ENCODE peak calls at places on chromosomes 16 and 17, in ten cellular contexts. J, R, U, E, C, Q, X, P, S and I are unnamed samples.

GRCh38 chr16:81522141-81522701 is 77.6 kb downstream of the CMIP start:
- DNase-seq in J (peak), R (peak), U (peak), E (peak), C (peak), Q (no peak), X (peak), P (no peak), S (no peak), I (no peak)

GRCh38 chr17:79573196-79573929 is 37.5 kb downstream of the RBFOX3 start:
- DNase-seq in J (no peak), R (peak), U (peak), E (peak), C (no peak), Q (no peak), X (no peak), P (no peak), S (no peak), I (no peak)

GRCh38 chr16:69680358-69680757 is 46.0 kb downstream of the NQO1 start:
- DNase-seq in J (no peak), R (no peak), U (no peak), E (no peak), C (no peak), Q (no peak), X (no peak), P (no peak), S (no peak), I (no peak)

GRCh38 chr16:23544436-23544835 is 12.7 kb downstream of the EARS2 start:
- DNase-seq in J (no peak), R (no peak), U (no peak), E (no peak), C (no peak), Q (no peak), X (no peak), P (no peak), S (no peak), I (no peak)

GRCh38 chr17:2911035-2911754 is 115.0 kb downstream of the RAP1GAP2 start:
- DNase-seq in J (no peak), R (no peak), U (no peak), E (no peak), C (no peak), Q (no peak), X (no peak), P (no peak), S (no peak), I (no peak)

GRCh38 chr17:76934561-76935320 is 66.5 kb downstream of the MGAT5B start:
- DNase-seq in J (no peak), R (no peak), U (peak), E (no peak), C (no peak), Q (no peak), X (no peak), P (no peak), S (no peak), I (no peak)

GRCh38 chr17:78414178-78415162 is 36.0 kb downstream of the PGS1 start:
- DNase-seq in J (no peak), R (no peak), U (no peak), E (no peak), C (no peak), Q (no peak), X (no peak), P (no peak), S (no peak), I (no peak)

GRCh38 chr16:81612351-81613170 is 166.5 kb upstream of the PLCG2 start:
- DNase-seq in J (no peak), R (no peak), U (no peak), E (peak), C (no peak), Q (no peak), X (no peak), P (no peak), S (no peak), I (peak)

GRCh38 chr17:82664276-82664575 is 16.0 kb upstream of the WDR45B start:
- DNase-seq in J (no peak), R (no peak), U (no peak), E (no peak), C (no peak), Q (no peak), X (no peak), P (no peak), S (no peak), I (no peak)

GRCh38 chr17:29596811-29597210 is 3.9 kb downstream of the ANKRD13B start:
- DNase-seq in J (peak), R (no peak), U (no peak), E (no peak), C (peak), Q (no peak), X (no peak), P (no peak), S (no peak), I (no peak)

GRCh38 chr16:62450291-62450690 is 414.1 kb upstream of the CDH8 start:
- DNase-seq in J (no peak), R (no peak), U (no peak), E (no peak), C (peak), Q (no peak), X (no peak), P (no peak), S (peak), I (no peak)

GRCh38 chr17:28950017-28950751 is 1.1 kb downstream of the PHF12 start:
- DNase-seq in J (no peak), R (peak), U (peak), E (peak), C (peak), Q (peak), X (no peak), P (peak), S (no peak), I (peak)

GRCh38 chr17:65196617-65197016 is 59.4 kb downstream of the RGS9 start:
- DNase-seq in J (no peak), R (no peak), U (no peak), E (no peak), C (no peak), Q (no peak), X (no peak), P (no peak), S (no peak), I (no peak)

GRCh38 chr16:87930456-87930855 is 5.9 kb downstream of the CA5A start:
- DNase-seq in J (no peak), R (no peak), U (no peak), E (peak), C (peak), Q (no peak), X (no peak), P (no peak), S (no peak), I (peak)

GRCh38 chr16:14470788-14471187 is 159.3 kb downstream of the PARN start:
- DNase-seq in J (no peak), R (no peak), U (no peak), E (no peak), C (no peak), Q (no peak), X (no peak), P (no peak), S (no peak), I (no peak)

GRCh38 chr16:87416826-87417471 is 24.8 kb downstream of the MAP1LC3B start:
- DNase-seq in J (peak), R (peak), U (peak), E (no peak), C (no peak), Q (peak), X (no peak), P (peak), S (no peak), I (peak)

GRCh38 chr17:81578561-81579225 is 26.5 kb upstream of the FAAP100 start:
- DNase-seq in J (no peak), R (no peak), U (no peak), E (no peak), C (no peak), Q (no peak), X (no peak), P (no peak), S (no peak), I (no peak)

GRCh38 chr17:8375738-8376259 is 705 bp downstream of the KRABD2 start:
- DNase-seq in J (no peak), R (no peak), U (no peak), E (peak), C (peak), Q (peak), X (no peak), P (no peak), S (no peak), I (peak)

GRCh38 chr16:5982979-5983378 is 885.4 kb upstream of the EEF2KMT start:
- DNase-seq in J (no peak), R (no peak), U (no peak), E (no peak), C (no peak), Q (peak), X (no peak), P (no peak), S (no peak), I (no peak)

GRCh38 chr17:18219016-18219415 is 6.4 kb upstream of the LLGL1 start:
- DNase-seq in J (no peak), R (no peak), U (no peak), E (no peak), C (no peak), Q (no peak), X (no peak), P (peak), S (no peak), I (peak)

DNA sequence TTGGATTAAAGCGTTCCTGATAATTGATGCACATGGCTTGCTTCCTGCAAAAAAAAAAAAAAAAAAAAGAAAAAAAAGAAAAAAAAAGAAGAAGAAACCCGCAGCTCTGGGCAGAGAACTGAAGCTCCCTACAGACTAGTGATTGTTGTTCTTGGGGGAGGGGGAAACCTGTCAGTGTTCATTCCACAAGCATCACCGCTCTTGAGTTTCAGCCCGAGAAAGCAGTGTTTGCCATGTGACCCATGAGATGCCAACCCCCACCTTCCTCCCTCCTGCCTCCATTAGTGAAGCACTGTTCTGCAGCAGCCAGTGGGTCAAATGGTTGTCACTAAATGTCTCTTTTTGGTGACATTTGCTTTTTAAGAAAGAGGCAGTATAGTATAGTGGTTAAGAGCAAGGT is 1.7 kb downstream of the USP43 start:
- DNase-seq in J (peak), R (no peak), U (peak), E (peak), C (peak), Q (peak), X (no peak), P (no peak), S (no peak), I (no peak)
- H3K27ac ChIP-seq in J (peak), R (peak), U (peak), E (no peak), C (no peak), Q (no peak), X (no peak), P (no peak), S (no peak), I (no peak)

DNA sequence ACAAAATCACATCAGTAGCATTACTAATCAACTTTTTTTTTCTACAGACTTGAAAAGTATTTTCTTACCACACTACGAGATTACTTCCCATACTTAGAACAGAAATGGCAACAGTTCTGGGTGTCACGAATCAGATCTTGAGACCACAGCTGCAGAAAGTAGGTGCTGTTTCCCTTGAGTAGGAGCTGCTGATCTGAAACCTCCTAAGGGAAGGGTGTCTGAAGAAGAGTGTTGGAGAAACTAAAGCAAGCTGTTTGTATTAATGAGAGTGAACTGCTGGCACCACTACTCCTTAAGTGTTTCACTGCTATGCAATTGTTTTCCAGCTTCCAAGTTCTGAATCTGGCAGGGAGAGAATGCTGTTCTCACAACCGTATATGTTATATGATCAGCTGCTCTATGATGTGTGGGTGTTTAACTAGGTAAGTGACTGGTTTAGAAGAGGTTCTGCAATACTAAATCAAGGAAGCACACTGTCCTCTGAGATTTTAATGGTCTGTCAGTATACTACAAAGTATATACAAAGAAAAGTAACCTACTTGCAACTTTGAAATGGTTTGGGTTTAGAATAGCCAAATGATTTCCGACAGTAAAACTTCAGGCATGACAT is 3.3 kb downstream of the ZNF652 start:
- DNase-seq in J (no peak), R (no peak), U (no peak), E (no peak), C (no peak), Q (no peak), X (no peak), P (no peak), S (no peak), I (peak)
- H3K4me2 ChIP-seq in J (peak), R (no peak), U (peak), E (no peak), C (peak), Q (no peak), X (no peak), P (peak), S (no peak), I (peak)

GRCh38 chr16:4381935-4382794 is 10.5 kb downstream of the VASN start:
- DNase-seq in J (no peak), R (no peak), U (no peak), E (no peak), C (peak), Q (no peak), X (no peak), P (no peak), S (no peak), I (no peak)

GRCh38 chr16:4381072-4381934 is 9.7 kb downstream of the VASN start:
- DNase-seq in J (no peak), R (no peak), U (no peak), E (no peak), C (no peak), Q (no peak), X (no peak), P (no peak), S (no peak), I (no peak)

GRCh38 chr16:4379001-4379688 is 7.5 kb downstream of the VASN start:
- DNase-seq in J (no peak), R (no peak), U (no peak), E (no peak), C (no peak), Q (no peak), X (no peak), P (no peak), S (no peak), I (no peak)

GRCh38 chr16:4378202-4378666 is 6.6 kb downstream of the VASN start:
- DNase-seq in J (no peak), R (no peak), U (no peak), E (no peak), C (no peak), Q (no peak), X (no peak), P (no peak), S (no peak), I (peak)

DNA sequence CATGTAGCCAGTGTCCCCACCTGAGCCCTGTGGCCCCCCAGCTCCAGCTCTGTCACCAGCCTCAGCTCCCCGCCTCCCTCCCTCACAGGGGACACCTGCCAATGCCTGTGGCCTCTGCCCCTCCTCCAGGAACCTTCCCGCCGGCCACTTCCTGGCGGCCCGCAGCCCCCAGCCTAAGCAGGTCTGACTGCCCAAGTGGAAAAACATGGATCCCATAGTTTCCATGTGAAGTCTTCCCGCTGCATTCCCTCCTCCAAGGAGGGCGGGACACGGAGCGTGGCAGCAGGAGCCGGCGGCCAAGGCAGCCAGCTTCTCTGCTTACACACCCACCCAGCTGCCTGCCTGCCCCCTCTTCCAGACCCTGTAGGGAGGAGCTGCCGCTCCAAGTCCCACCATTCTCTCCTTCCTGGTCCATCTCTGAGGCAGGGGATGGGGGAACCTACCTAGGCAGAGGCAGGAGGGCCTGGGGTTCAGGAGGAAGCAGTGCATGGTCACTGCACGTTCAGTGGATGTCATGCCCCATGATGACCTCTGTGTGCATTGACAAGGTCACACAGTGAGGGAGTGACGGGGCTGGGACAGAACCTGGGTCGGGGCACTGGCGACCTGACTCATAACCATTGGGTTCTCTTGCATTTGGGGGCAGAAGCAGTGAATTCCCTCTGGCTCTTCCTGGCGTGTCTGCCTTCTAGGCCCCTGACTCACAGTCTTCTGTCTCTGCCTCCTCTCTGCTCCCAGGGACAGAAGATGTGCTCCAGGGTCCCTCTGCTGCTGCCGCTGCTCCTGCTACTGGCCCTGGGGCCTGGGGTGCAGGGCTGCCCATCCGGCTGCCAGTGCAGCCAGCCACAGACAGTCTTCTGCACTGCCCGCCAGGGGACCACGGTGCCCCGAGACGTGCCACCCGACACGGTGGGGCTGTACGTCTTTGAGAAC is 8.7 kb downstream of the VASN start:
- DNase-seq in J (no peak), R (no peak), U (no peak), E (no peak), C (no peak), Q (no peak), X (no peak), P (no peak), S (no peak), I (peak)
- H3K27ac ChIP-seq in J (no peak), R (no peak), U (no peak), E (no peak), C (peak), Q (no peak), X (no peak), P (peak), S (peak), I (peak)

DNA sequence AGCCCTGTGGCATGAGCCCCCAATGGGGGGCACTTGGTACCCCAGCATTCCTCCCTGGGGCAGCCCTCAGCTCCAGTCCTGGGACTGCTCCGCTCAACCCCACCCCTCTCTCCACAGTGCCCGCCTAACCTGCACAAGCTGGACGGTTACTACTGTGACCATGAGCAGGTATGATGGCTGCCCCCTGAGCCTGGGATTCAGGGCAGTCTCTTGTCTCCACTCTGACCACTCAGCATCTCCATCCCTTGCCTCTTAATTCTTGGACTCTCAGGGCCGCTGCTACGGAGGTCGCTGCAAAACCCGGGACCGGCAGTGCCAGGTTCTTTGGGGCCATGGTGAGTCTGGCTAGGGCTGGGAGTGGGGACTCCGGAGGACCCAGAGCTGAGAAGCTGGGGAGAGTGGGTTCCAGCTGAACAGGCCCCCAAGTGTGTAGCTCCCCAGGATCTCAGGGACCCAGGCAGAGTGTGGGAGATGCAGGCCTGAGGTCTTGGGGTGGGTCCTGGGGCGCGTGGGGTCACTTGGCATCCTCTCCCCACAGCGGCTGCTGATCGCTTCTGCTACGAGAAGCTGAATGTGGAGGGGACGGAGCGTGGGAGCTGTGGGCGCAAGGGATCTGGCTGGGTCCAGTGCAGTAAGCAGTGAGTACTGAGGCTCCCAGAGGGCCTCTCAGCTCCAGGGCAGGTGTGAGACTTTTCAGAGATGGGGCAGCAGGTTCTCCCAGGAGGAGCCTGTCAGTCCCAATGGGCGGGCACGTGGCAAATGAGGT is 18.0 kb downstream of the ADAM11 start:
- DNase-seq in J (no peak), R (no peak), U (no peak), E (no peak), C (no peak), Q (no peak), X (no peak), P (no peak), S (no peak), I (no peak)
- H3K4me2 ChIP-seq in J (peak), R (peak), U (peak), E (no peak), C (peak), Q (no peak), X (peak), P (no peak), S (no peak), I (no peak)

DNA sequence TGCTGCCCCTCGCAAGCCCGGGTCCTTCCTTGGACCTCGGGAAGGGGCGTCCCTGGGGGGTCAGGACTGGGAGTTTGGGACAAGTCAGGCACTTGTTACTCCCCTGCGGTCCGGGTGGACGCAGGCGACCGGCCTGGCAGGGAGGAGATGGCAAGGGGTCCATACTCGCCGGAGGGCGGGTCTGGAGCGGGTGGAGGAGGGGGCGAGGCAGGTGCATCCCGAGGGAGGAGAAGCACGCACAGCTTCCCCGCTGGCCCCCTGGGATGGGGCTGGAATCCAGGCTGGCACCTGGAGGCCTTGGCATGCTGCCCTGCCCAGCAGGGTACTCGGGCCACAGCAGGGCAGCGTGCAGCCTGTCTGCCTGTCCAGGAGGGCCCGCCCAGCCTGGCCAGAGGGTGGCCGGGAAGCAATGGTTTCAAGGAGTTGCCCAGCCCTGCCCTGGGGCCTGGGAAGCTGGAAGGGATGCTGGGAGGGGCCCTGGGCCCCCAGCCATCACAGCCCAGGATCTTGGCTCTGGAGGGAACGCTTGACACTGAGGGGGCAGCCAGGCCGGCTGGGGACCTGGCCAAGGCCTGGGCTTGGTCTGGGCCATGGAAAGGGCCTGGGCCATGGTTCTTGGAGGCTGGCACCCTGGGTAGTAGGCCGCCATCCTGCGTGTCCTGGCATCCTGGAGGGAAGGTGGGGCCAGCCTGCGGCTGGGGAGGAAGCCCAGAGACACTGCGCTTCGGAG is 1.0 kb downstream of the GLIS2 start:
- DNase-seq in J (peak), R (peak), U (peak), E (no peak), C (no peak), Q (no peak), X (no peak), P (peak), S (no peak), I (peak)
- H3K27ac ChIP-seq in J (no peak), R (peak), U (peak), E (no peak), C (no peak), Q (no peak), X (peak), P (peak), S (no peak), I (peak)